ENCODE peak calls at places on chromosomes 5 and 9, in five cellular contexts. Z, B, Y, S and D are unnamed samples.

GRCh38 chr9:136499071-136499934 is 16.5 kb upstream of the SEC16A start:
- DNase-seq in Z (no peak), B (no peak), Y (no peak), S (no peak), D (no peak)

GRCh38 chr5:88190106-88190834 is 78.4 kb downstream of the TMEM161B start:
- DNase-seq in Z (no peak), B (no peak), Y (no peak), S (no peak), D (no peak)

GRCh38 chr5:176891331-176891958 is 7.7 kb downstream of the HK3 start:
- DNase-seq in Z (no peak), B (no peak), Y (no peak), S (no peak), D (no peak)

GRCh38 chr9:242461-243080 is 27.9 kb downstream of the DOCK8 start:
- DNase-seq in Z (no peak), B (no peak), Y (no peak), S (no peak), D (no peak)

GRCh38 chr5:157175071-157175612 is 5.5 kb upstream of the ITK start:
- DNase-seq in Z (no peak), B (no peak), Y (no peak), S (no peak), D (no peak)

GRCh38 chr9:93598647-93599241 is 22.4 kb downstream of the PHF2 start:
- DNase-seq in Z (peak), B (peak), Y (peak), S (no peak), D (no peak)

GRCh38 chr9:34988218-34989055 is 1.1 kb upstream of the DNAJB5 start:
- DNase-seq in Z (peak), B (no peak), Y (no peak), S (peak), D (no peak)

GRCh38 chr9:114909657-114910056 is 20.7 kb downstream of the TNFSF8 start:
- DNase-seq in Z (no peak), B (no peak), Y (no peak), S (no peak), D (no peak)

GRCh38 chr9:108219664-108220063 is 636.1 kb downstream of the ACTL7B start:
- DNase-seq in Z (no peak), B (no peak), Y (no peak), S (no peak), D (no peak)

GRCh38 chr9:121455527-121456239 is 44.0 kb downstream of the GGTA1 start:
- DNase-seq in Z (peak), B (no peak), Y (no peak), S (no peak), D (no peak)

GRCh38 chr9:109910616-109911568 is 130.9 kb downstream of the PALM2AKAP2 start:
- DNase-seq in Z (peak), B (peak), Y (peak), S (no peak), D (peak)

GRCh38 chr5:29949301-29949872 is 1244.1 kb upstream of the CDH6 start:
- DNase-seq in Z (no peak), B (no peak), Y (no peak), S (no peak), D (no peak)

GRCh38 chr5:146862641-146863040 is 15.9 kb downstream of the PPP2R2B start:
- DNase-seq in Z (no peak), B (no peak), Y (no peak), S (no peak), D (no peak)

GRCh38 chr5:74767579-74767913 is 497 bp downstream of the NSA2 start:
- DNase-seq in Z (peak), B (peak), Y (no peak), S (no peak), D (peak)

GRCh38 chr9:132075853-132076252 is 3.8 kb downstream of the MED27 start:
- DNase-seq in Z (no peak), B (no peak), Y (no peak), S (no peak), D (no peak)

GRCh38 chr9:5511476-5511875 is 1.1 kb downstream of the PDCD1LG2 start:
- DNase-seq in Z (peak), B (no peak), Y (no peak), S (no peak), D (no peak)

GRCh38 chr5:168228668-168229067 is 62.8 kb upstream of the WWC1 start:
- DNase-seq in Z (no peak), B (no peak), Y (no peak), S (no peak), D (no peak)

GRCh38 chr9:27765931-27766835 is 192.9 kb upstream of the C9orf72 start:
- DNase-seq in Z (no peak), B (no peak), Y (peak), S (no peak), D (no peak)

GRCh38 chr5:123455640-123456039 is 32.4 kb upstream of the CEP120 start:
- DNase-seq in Z (no peak), B (no peak), Y (no peak), S (no peak), D (no peak)